ENCODE peak calls at places on chromosomes 4 and X, in four cellular contexts. U is aorta, H is endothelial cell of umbilical vein, K is heart left ventricle. V is an unnamed sample.

GRCh38 chrX:131854586-131854985 is 168.5 kb upstream of the STK26 start:
- DNase-seq in U (no peak), H (peak; percentile 20), K (no peak), V (no peak)

GRCh38 chr4:62407534-62407933 is 1207.4 kb downstream of the ADGRL3 start:
- DNase-seq in U (no peak), H (no peak), K (no peak), V (no peak)

GRCh38 chr4:93416337-93417102 is 412.0 kb upstream of the ATOH1 start:
- DNase-seq in U (no peak), H (no peak), K (no peak), V (no peak)

GRCh38 chrX:140916891-140917290 is 85.5 kb upstream of the SPANXB1 start:
- DNase-seq in U (no peak), H (no peak), K (no peak), V (no peak)

GRCh38 chr4:11368701-11369115 is 60.0 kb downstream of the HS3ST1 start:
- DNase-seq in U (no peak), H (no peak), K (no peak), V (no peak)

GRCh38 chr4:186200436-186201409 is 9.4 kb downstream of the CYP4V2 start:
- DNase-seq in U (no peak), H (no peak), K (no peak), V (no peak)

GRCh38 chr4:15906024-15906443 is 32.5 kb downstream of the FGFBP1 start:
- DNase-seq in U (no peak), H (no peak), K (peak; percentile 24), V (no peak)

GRCh38 chr4:167730769-167731168 is 361.6 kb upstream of the ANXA10 start:
- DNase-seq in U (no peak), H (no peak), K (no peak), V (no peak)

GRCh38 chr4:157076578-157076947 is 613 bp downstream of the GLRB start:
- DNase-seq in U (no peak), H (peak; percentile 9), K (no peak), V (no peak)

GRCh38 chrX:8548446-8548845 is 83.8 kb downstream of the VCX3B start:
- DNase-seq in U (no peak), H (no peak), K (no peak), V (no peak)

GRCh38 chrX:129559800-129560199 is 19.7 kb downstream of the OCRL start:
- DNase-seq in U (no peak), H (no peak), K (no peak), V (no peak)

GRCh38 chr4:114180481-114180880 is 201.0 kb upstream of the ARSJ start:
- DNase-seq in U (peak; percentile 72), H (peak; percentile 87), K (no peak), V (no peak)

GRCh38 chrX:13697440-13697839 is 8.5 kb downstream of the RAB9A start:
- DNase-seq in U (no peak), H (no peak), K (no peak), V (no peak)

GRCh38 chr4:7761720-7762119 is 177.9 kb downstream of the AFAP1 start:
- DNase-seq in U (peak; percentile 86), H (peak; percentile 61), K (peak; percentile 78), V (no peak)

GRCh38 chr4:86448891-86449290 is 89.0 kb upstream of the MAPK10 start:
- DNase-seq in U (no peak), H (no peak), K (no peak), V (no peak)

GRCh38 chr4:76074995-76075600 is 589 bp downstream of the ART3 start:
- DNase-seq in U (no peak), H (no peak), K (no peak), V (no peak)

GRCh38 chrX:69031181-69031580 is 134.1 kb downstream of the PJA1 start:
- DNase-seq in U (no peak), H (peak; percentile 23), K (no peak), V (no peak)

GRCh38 chr4:108036252-108036651 is 46.6 kb downstream of the HADH start:
- DNase-seq in U (no peak), H (no peak), K (peak; percentile 48), V (peak; percentile 16)

GRCh38 chr4:165828928-165829327 is 44.1 kb upstream of the TLL1 start:
- DNase-seq in U (no peak), H (no peak), K (no peak), V (no peak)

GRCh38 chrX:129771266-129771995 is 8.3 kb upstream of the SASH3 start:
- DNase-seq in U (no peak), H (no peak), K (no peak), V (no peak)

GRCh38 chrX:132501606-132502005 is 12.8 kb upstream of the MBNL3 start:
- DNase-seq in U (no peak), H (no peak), K (no peak), V (no peak)

GRCh38 chrX:17987783-17988182 is 126.7 kb upstream of the RAI2 start:
- DNase-seq in U (no peak), H (no peak), K (no peak), V (no peak)

GRCh38 chrX:48781705-48782104 is 4.7 kb upstream of the GATA1 start:
- DNase-seq in U (no peak), H (no peak), K (no peak), V (no peak)

GRCh38 chr4:53196872-53197759 is 168.7 kb downstream of the SCFD2 start:
- DNase-seq in U (no peak), H (peak; percentile 84), K (no peak), V (no peak)

GRCh38 chr4:6523251-6523650 is 50.8 kb upstream of the PPP2R2C start:
- DNase-seq in U (no peak), H (no peak), K (no peak), V (no peak)

GRCh38 chr4:59685626-59686025 is 1514.5 kb upstream of the ADGRL3 start:
- DNase-seq in U (no peak), H (no peak), K (no peak), V (no peak)

GRCh38 chrX:9905288-9905687 is 61.9 kb upstream of the CLDN34 start:
- DNase-seq in U (no peak), H (peak; percentile 40), K (no peak), V (no peak)

GRCh38 chr4:127113852-127114362 is 518.9 kb upstream of the INTU start:
- DNase-seq in U (no peak), H (no peak), K (no peak), V (no peak)

GRCh38 chrX:30787012-30787411 is 102.0 kb downstream of the TAB3 start:
- DNase-seq in U (no peak), H (no peak), K (no peak), V (no peak)

GRCh38 chrX:30793767-30794103 is 95.3 kb downstream of the TAB3 start:
- DNase-seq in U (no peak), H (no peak), K (no peak), V (no peak)

GRCh38 chrX:30794497-30794896 is 94.6 kb downstream of the TAB3 start:
- DNase-seq in U (no peak), H (no peak), K (no peak), V (no peak)

GRCh38 chrX:30793075-30793766 is 95.8 kb downstream of the TAB3 start:
- DNase-seq in U (no peak), H (no peak), K (no peak), V (no peak)

DNA sequence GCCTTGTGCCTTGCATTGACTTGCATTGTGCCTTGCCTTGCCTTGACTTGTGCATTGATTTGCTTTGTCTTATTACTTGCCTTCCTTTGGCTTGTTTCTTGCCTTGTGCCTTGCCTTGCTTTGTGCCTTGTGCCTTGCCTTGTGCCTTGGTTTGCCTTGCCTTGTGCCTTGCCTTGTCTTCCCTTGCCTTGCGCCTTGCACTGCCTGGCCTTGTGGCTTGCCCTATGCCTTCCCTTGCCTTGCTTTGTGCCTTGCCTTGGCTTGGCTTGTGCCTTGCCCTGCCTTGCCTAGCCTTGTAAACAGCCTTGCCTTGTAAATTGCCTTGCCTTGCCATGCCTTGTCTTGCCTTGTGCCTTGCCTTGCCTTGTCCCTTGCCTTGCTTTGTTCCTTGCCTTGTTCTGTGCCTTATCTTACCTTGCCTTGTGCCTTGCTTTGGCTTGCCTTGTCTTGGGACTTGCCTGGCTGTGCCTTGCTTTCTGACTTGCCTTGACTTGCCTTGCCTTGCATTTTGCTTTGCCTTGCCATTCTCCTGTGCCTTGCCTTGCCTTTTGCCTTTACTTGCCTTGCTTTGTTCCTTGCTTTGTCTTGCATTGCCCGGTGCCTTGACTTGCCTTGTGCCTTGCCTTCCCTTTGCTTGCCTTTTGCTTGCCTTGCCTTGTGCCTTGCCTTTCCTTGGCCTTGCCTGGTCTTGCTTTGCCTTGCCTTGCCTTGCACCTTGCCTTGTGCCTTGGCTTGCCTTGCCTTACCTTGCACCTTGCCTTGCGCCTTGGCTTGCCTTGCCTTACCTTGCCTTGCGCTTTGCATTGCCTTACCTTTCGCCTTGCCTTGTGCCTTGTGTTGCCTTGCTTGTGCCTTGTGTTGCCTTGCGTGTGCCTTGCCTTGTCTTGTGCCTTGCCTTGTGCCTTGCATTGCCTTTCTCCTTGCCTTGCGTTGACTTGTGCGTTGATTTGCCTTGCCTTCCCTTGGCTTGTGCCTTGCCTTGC is 97.5 kb downstream of the TAB3 start:
- DNase-seq in U (no peak), H (no peak), K (no peak), V (no peak)
- H3K9me3 ChIP-seq in U (peaks cover 47% of the 10 kb centered on the region), H (no peaks in the 10 kb centered on the region), K (no peaks in the 10 kb centered on the region), V (no peaks in the 10 kb centered on the region)

GRCh38 chr4:33543941-33544450 is 2700.3 kb downstream of the ARAP2 start:
- DNase-seq in U (no peak), H (no peak), K (no peak), V (no peak)
- H3K9me3 ChIP-seq in U (no peaks in the 10 kb centered on the region), H (no peaks in the 10 kb centered on the region), K (peaks cover 5% of the 10 kb centered on the region), V (no peaks in the 10 kb centered on the region)

GRCh38 chrX:145654486-145654885 is 163.1 kb upstream of the SLITRK2 start:
- DNase-seq in U (no peak), H (no peak), K (no peak), V (no peak)
- H3K9me3 ChIP-seq in U (no peaks in the 10 kb centered on the region), H (no peaks in the 10 kb centered on the region), K (no peaks in the 10 kb centered on the region), V (no peaks in the 10 kb centered on the region)

GRCh38 chr4:253936-254756 is 51.1 kb downstream of the ZNF732 start:
- DNase-seq in U (no peak), H (no peak), K (no peak), V (no peak)
- H3K9me3 ChIP-seq in U (peaks cover 6% of the 10 kb centered on the region), H (no peaks in the 10 kb centered on the region), K (peaks cover 96% of the 10 kb centered on the region), V (peaks cover 22% of the 10 kb centered on the region)

DNA sequence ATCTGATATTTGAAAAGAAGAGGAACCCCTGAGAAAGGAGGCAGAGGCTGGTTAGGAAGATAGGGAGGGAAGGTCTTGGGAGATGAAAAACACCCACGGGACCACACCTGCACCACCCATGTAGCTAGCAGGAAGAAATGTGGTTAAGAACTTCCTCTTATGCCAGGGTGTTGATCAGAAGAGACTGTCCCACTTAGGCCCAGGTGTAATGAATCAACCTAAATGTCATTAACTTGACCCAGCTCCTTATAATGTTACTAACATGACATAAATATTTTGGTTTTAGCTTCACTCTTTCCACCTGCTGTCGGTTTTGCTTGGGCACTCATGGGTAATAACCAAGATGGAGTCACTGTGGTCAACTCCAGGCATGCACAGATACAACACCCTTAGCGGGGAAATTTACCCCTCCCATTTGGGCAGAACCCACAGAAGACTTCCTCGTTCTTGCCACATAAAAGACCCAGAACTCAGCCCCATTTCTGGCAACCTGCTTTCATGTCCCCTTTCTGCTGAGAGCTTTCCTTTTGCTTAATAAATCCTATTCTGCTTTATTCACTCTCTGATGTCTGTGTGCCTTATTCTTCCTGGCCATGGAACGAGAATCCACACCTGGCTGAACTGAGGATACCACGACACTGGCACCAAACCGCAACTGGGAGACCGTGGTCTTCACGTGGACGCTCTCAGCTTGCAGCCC is 46.8 kb downstream of the ZNF141 start:
- DNase-seq in U (no peak), H (no peak), K (no peak), V (no peak)
- H3K9me3 ChIP-seq in U (peaks cover 15% of the 10 kb centered on the region), H (peaks cover 6% of the 10 kb centered on the region), K (peaks cover 76% of the 10 kb centered on the region), V (peaks cover 26% of the 10 kb centered on the region)

GRCh38 chr4:314296-314903 is 9.1 kb upstream of the ZNF732 start:
- DNase-seq in U (no peak), H (no peak), K (no peak), V (no peak)
- H3K9me3 ChIP-seq in U (peaks cover 2% of the 10 kb centered on the region), H (no peaks in the 10 kb centered on the region), K (no peaks in the 10 kb centered on the region), V (no peaks in the 10 kb centered on the region)

V was measured in T-helper 17 cell.